ENCODE peak calls at places on chromosomes 11 and 22, in six cellular contexts. Q is mesenchymal stem cell, G is H9, E is IMR-90, O is trophoblast cell, X is neuronal stem cell. V is an unnamed sample.
A peak's percentile ranks its signal among the peaks of the same experiment; 100 is the strongest.

GRCh38 chr11:66938582-66939135 is 19.5 kb downstream of the PC start:
- DNase-seq in Q (no peak), E (no peak), O (no peak), X (no peak), G (no peak), V (no peak)

GRCh38 chr22:20031732-20032406 is 11.0 kb downstream of the TANGO2 start:
- DNase-seq in Q (no peak), X (no peak), O (no peak), G (peak; percentile 41), E (no peak), V (no peak)

GRCh38 chr11:62593434-62594044 is 2.2 kb upstream of the TUT1 start:
- DNase-seq in X (peak; percentile 70), E (peak; percentile 70), Q (peak; percentile 77), G (peak; percentile 85), O (peak; percentile 76), V (peak; percentile 90)

GRCh38 chr11:102428696-102429095 is 23.9 kb downstream of the TMEM123 start:
- DNase-seq in X (no peak), E (no peak), Q (no peak), G (no peak), O (no peak), V (no peak)

GRCh38 chr11:35267504-35267903 is 128.5 kb downstream of the CD44 start:
- DNase-seq in Q (peak; percentile 84), E (peak; percentile 91), G (no peak), X (no peak), O (no peak), V (no peak)

GRCh38 chr11:69947772-69948255 is 128.6 kb upstream of the FGF3 start:
- DNase-seq in E (no peak), G (no peak), O (peak; percentile 55), Q (no peak), X (no peak), V (no peak)

GRCh38 chr11:76083563-76084451 is 122.5 kb downstream of the WNT11 start:
- DNase-seq in X (no peak), G (no peak), O (peak; percentile 83), E (no peak), Q (no peak), V (peak; percentile 45)

GRCh38 chr22:35838849-35839646 is 121.4 kb downstream of the APOL5 start:
- DNase-seq in E (peak; percentile 82), G (no peak), X (peak; percentile 27), Q (peak; percentile 80), O (peak; percentile 53), V (peak; percentile 76)

GRCh38 chr11:114015117-114015516 is 40.2 kb downstream of the HTR3A start:
- DNase-seq in E (no peak), O (peak; percentile 53), G (no peak), X (no peak), Q (no peak), V (no peak)

GRCh38 chr22:19090183-19090582 is 32.0 kb downstream of the DGCR2 start:
- DNase-seq in E (no peak), O (no peak), Q (no peak), X (no peak), G (no peak), V (no peak)

GRCh38 chr22:40107244-40107643 is 70.5 kb upstream of the TNRC6B start:
- DNase-seq in G (no peak), E (no peak), Q (peak; percentile 18), O (no peak), X (no peak), V (no peak)

GRCh38 chr11:118229274-118229847 is 4.5 kb upstream of the JAML start:
- DNase-seq in G (no peak), O (no peak), E (no peak), Q (no peak), X (no peak), V (no peak)

GRCh38 chr11:36265793-36266628 is 23.2 kb downstream of the COMMD9 start:
- DNase-seq in X (peak; percentile 71), G (peak; percentile 76), O (peak; percentile 81), Q (peak; percentile 47), E (peak; percentile 42), V (peak; percentile 72)

GRCh38 chr11:85791326-85791990 is 19.5 kb downstream of the SYTL2 start:
- DNase-seq in G (no peak), E (peak; percentile 70), X (no peak), Q (no peak), O (no peak), V (no peak)

GRCh38 chr11:2700415-2701211 is 819 bp upstream of the KCNQ1OT1 start:
- DNase-seq in G (peak; percentile 66), Q (peak; percentile 59), E (no peak), O (peak; percentile 61), X (peak; percentile 51), V (peak; percentile 58)

GRCh38 chr22:31474743-31475142 is 14.9 kb downstream of the EIF4ENIF1 start:
- DNase-seq in E (peak; percentile 89), X (no peak), Q (peak; percentile 35), O (no peak), G (no peak), V (no peak)

GRCh38 chr22:50102946-50103345 is 13.1 kb downstream of the MOV10L1 start:
- DNase-seq in G (no peak), E (no peak), X (no peak), O (no peak), Q (no peak), V (peak; percentile 37)

DNA sequence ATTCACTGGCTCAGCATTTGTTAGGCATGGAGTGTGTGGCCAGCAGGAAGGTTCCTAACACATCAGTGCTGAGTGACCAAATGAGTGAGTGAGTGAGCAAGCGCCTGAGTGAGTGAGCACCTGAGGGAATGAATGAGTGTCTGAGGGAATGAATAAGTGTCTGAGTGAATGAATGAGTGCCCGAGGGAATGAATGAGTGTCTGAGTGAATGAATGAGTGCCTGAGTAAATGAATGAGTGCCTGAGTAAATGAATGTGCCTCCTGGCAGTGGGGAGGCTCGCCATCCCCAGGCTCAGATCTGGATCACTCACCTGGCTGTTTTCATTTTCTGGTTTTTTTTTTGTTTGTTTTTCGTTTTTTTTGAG is 52.1 kb upstream of the TCF20 start:
- DNase-seq in Q (no peak), E (no peak), G (no peak), O (no peak), X (no peak), V (no peak)
- H2BK5ac ChIP-seq in Q (no peak overlapping the region), E (no peak overlapping the region), G (no peak overlapping the region), O (no peak overlapping the region), X (no peak overlapping the region), V (no peak overlapping the region)

DNA sequence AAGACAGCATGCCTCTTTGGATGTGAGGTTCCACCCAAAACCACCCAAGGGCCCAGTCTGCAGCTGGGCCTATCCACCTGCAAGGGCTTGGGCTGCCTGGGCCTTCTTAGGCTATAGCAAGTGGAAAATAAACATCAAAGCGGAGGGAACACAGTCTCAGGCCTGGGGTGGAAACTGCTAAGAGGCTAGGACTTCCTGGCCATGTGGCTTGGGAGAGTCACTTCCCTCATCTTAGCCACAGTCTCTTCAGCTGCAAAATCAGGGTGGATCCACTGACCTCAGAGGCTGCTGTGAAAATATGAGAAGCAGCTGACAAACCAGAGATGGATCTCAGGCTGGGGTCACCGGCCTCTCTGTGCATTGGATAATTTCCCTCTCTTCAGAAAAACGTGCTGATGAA is 30.6 kb upstream of the TFIP11 start:
- DNase-seq in G (no peak), Q (no peak), O (no peak), E (no peak), X (no peak), V (no peak)
- H2BK5ac ChIP-seq in G (no peak overlapping the region), Q (no peak overlapping the region), O (no peak overlapping the region), E (no peak overlapping the region), X (no peak overlapping the region), V (no peak overlapping the region)

GRCh38 chr22:21651521-21652009 is 9.5 kb downstream of the SDF2L1 start:
- DNase-seq in Q (peak; percentile 18), G (peak; percentile 51), E (no peak), X (peak; percentile 68), O (no peak), V (no peak)
- H2BK5ac ChIP-seq in Q (no peak overlapping the region), G (no peak overlapping the region), E (no peak overlapping the region), X (peak overlapping the region; percentile 100), O (peak overlapping the region; percentile 64), V (peak overlapping the region; percentile 20)

GRCh38 chr11:46694607-46695006 is 5.8 kb downstream of the ARHGAP1 start:
- DNase-seq in X (no peak), O (no peak), G (no peak), E (no peak), Q (no peak), V (no peak)
- H2BK5ac ChIP-seq in X (no peak overlapping the region), O (no peak overlapping the region), G (no peak overlapping the region), E (no peak overlapping the region), Q (peak overlapping the region; percentile 95), V (no peak overlapping the region)

V was measured in mesendoderm.